ENCODE peak calls at places on chromosomes 7 and 10, in four cellular contexts. D is right lobe of liver, V is nephron progenitor cell, M is Daoy. J is an unnamed sample.

GRCh38 chr7:80711521-80711920 is 73.1 kb downstream of the CD36 start:
- DNase-seq in D (no peak), V (no peak), M (peak), J (no peak)

GRCh38 chr10:96745950-96746349 is 25.6 kb upstream of the PIK3AP1 start:
- DNase-seq in D (no peak), V (no peak), M (no peak), J (no peak)

GRCh38 chr7:137360087-137360679 is 16.6 kb upstream of the PTN start:
- DNase-seq in D (no peak), V (no peak), M (no peak), J (no peak)

GRCh38 chr10:69360485-69361302 is 56.0 kb downstream of the TACR2 start:
- DNase-seq in D (no peak), V (no peak), M (peak), J (peak)

GRCh38 chr7:97871659-97872024 is 566 bp downstream of the ASNS start:
- DNase-seq in D (no peak), V (no peak), M (no peak), J (peak)

GRCh38 chr7:151755131-151755787 is 121.7 kb downstream of the PRKAG2 start:
- DNase-seq in D (no peak), V (no peak), M (peak), J (peak)

GRCh38 chr10:93513091-93513490 is 16.7 kb downstream of the CEP55 start:
- DNase-seq in D (no peak), V (no peak), M (no peak), J (no peak)

GRCh38 chr7:127393370-127394058 is 1.0 kb upstream of the ZNF800 start:
- DNase-seq in D (no peak), V (peak), M (peak), J (peak)

J was measured in left kidney.